ENCODE peak calls at places on chromosomes 12 and 14, in seven cellular contexts. X, O, R, M, F, S and V are unnamed samples.

GRCh38 chr12:118334939-118335567 is 37.7 kb downstream of the TAOK3 start:
- DNase-seq in X (peak), O (no peak), R (no peak), M (no peak), F (no peak), S (no peak), V (no peak)

GRCh38 chr14:99784508-99784907 is 8.7 kb upstream of the EML1 start:
- DNase-seq in X (no peak), O (no peak), R (no peak), M (no peak), F (no peak), S (no peak), V (no peak)

GRCh38 chr12:124457287-124458219 is 109.9 kb downstream of the NCOR2 start:
- DNase-seq in X (peak), O (peak), R (peak), M (no peak), F (no peak), S (no peak), V (peak)

GRCh38 chr12:110224379-110225304 is 56.4 kb upstream of the ATP2A2 start:
- DNase-seq in X (peak), O (no peak), R (no peak), M (no peak), F (peak), S (peak), V (no peak)

GRCh38 chr12:110058875-110059615 is 10.7 kb upstream of the C12orf76 start:
- DNase-seq in X (no peak), O (no peak), R (no peak), M (no peak), F (no peak), S (peak), V (no peak)

GRCh38 chr14:37150414-37150813 is 22.0 kb downstream of the SLC25A21 start:
- DNase-seq in X (no peak), O (no peak), R (no peak), M (no peak), F (peak), S (peak), V (no peak)

GRCh38 chr12:27530157-27530922 is 6.3 kb downstream of the PPFIBP1 start:
- DNase-seq in X (no peak), O (no peak), R (no peak), M (no peak), F (no peak), S (no peak), V (no peak)

GRCh38 chr14:73602994-73603393 is 9.3 kb upstream of the ACOT6 start:
- DNase-seq in X (no peak), O (no peak), R (no peak), M (no peak), F (no peak), S (no peak), V (no peak)

GRCh38 chr14:33280646-33281045 is 342.0 kb downstream of the NPAS3 start:
- DNase-seq in X (no peak), O (no peak), R (no peak), M (no peak), F (no peak), S (no peak), V (no peak)

GRCh38 chr12:92566448-92567040 is 136.2 kb upstream of the PLEKHG7 start:
- DNase-seq in X (no peak), O (no peak), R (no peak), M (no peak), F (no peak), S (no peak), V (no peak)

GRCh38 chr14:55964081-55964480 is 154.1 kb upstream of the PELI2 start:
- DNase-seq in X (no peak), O (no peak), R (no peak), M (no peak), F (no peak), S (no peak), V (no peak)

GRCh38 chr14:95290769-95291440 is 28.8 kb downstream of the CLMN start:
- DNase-seq in X (no peak), O (peak), R (peak), M (no peak), F (peak), S (no peak), V (peak)